ENCODE peak calls at places on chromosomes 3 and 15, in seven cellular contexts. V is bronchial epithelial cell; P is choroid plexus epithelial cell; O is A673; S is fibroblast of the aortic adventitia; B is CD8-positive, alpha-beta T cell; G is HepG2. I is an unnamed sample.

GRCh38 chr3:79515072-79515471 is 252.7 kb downstream of the ROBO1 start:
- DNase-seq in V (no peak), P (peak), O (peak), S (peak), B (no peak), G (no peak), I (peak)

GRCh38 chr3:142445816-142446254 is 2.0 kb downstream of the XRN1 start:
- DNase-seq in V (no peak), P (peak), O (no peak), S (peak), B (no peak), G (peak), I (peak)

GRCh38 chr15:40925495-40925862 is 3.7 kb upstream of the DLL4 start:
- DNase-seq in V (no peak), P (no peak), O (no peak), S (no peak), B (no peak), G (no peak), I (no peak)

GRCh38 chr3:104521606-104522336 is 844.9 kb upstream of the ALCAM start:
- DNase-seq in V (peak), P (no peak), O (no peak), S (no peak), B (no peak), G (no peak), I (no peak)

GRCh38 chr3:194326192-194327029 is 24.7 kb downstream of the CPN2 start:
- DNase-seq in V (no peak), P (no peak), O (no peak), S (peak), B (no peak), G (no peak), I (peak)

GRCh38 chr15:92384391-92384790 is 9.3 kb upstream of the ST8SIA2 start:
- DNase-seq in V (no peak), P (no peak), O (no peak), S (no peak), B (no peak), G (no peak), I (no peak)

GRCh38 chr3:125443923-125444322 is 68.8 kb upstream of the ZNF148 start:
- DNase-seq in V (peak), P (peak), O (peak), S (peak), B (no peak), G (no peak), I (peak)

GRCh38 chr3:53196575-53197407 is 35.8 kb downstream of the PRKCD start:
- DNase-seq in V (peak), P (peak), O (peak), S (peak), B (no peak), G (peak), I (peak)

GRCh38 chr15:41561777-41562145 is 2.7 kb downstream of the TYRO3 start:
- DNase-seq in V (no peak), P (peak), O (peak), S (peak), B (no peak), G (no peak), I (peak)

GRCh38 chr3:45134758-45135521 is 11.2 kb downstream of the CDCP1 start:
- DNase-seq in V (no peak), P (peak), O (no peak), S (peak), B (no peak), G (no peak), I (peak)

GRCh38 chr3:107429330-107430181 is 52.3 kb downstream of the CCDC54 start:
- DNase-seq in V (peak), P (peak), O (peak), S (peak), B (peak), G (peak), I (peak)

GRCh38 chr3:188890572-188891270 is 281.1 kb upstream of the TPRG1 start:
- DNase-seq in V (peak), P (peak), O (peak), S (peak), B (no peak), G (no peak), I (peak)

GRCh38 chr15:76199106-76200082 is 111.9 kb downstream of the ETFA start:
- DNase-seq in V (peak), P (peak), O (no peak), S (peak), B (no peak), G (no peak), I (peak)

GRCh38 chr3:49722896-49723295 is 855 bp downstream of the GMPPB start:
- DNase-seq in V (no peak), P (no peak), O (no peak), S (no peak), B (no peak), G (no peak), I (no peak)

GRCh38 chr3:99108508-99108907 is 207.0 kb upstream of the DCBLD2 start:
- DNase-seq in V (peak), P (peak), O (peak), S (peak), B (no peak), G (no peak), I (peak)

GRCh38 chr3:178439504-178439903 is 96.7 kb upstream of the KCNMB2 start:
- DNase-seq in V (peak), P (peak), O (no peak), S (peak), B (no peak), G (no peak), I (peak)

GRCh38 chr3:69787436-69788168 is 48.3 kb downstream of the MITF start:
- DNase-seq in V (peak), P (peak), O (no peak), S (peak), B (no peak), G (no peak), I (peak)

GRCh38 chr3:171458056-171458856 is 1.9 kb downstream of the TNIK start:
- DNase-seq in V (no peak), P (no peak), O (no peak), S (peak), B (peak), G (no peak), I (no peak)

GRCh38 chr15:43151688-43152087 is 18.3 kb downstream of the TMEM62 start:
- DNase-seq in V (no peak), P (no peak), O (no peak), S (no peak), B (no peak), G (no peak), I (no peak)

GRCh38 chr3:34174740-34175139 is 376.3 kb downstream of the PDCD6IP start:
- DNase-seq in V (no peak), P (peak), O (peak), S (no peak), B (no peak), G (no peak), I (no peak)

GRCh38 chr3:33277193-33277882 is at the start of gene FBXL2:
- DNase-seq in V (peak), P (peak), O (peak), S (peak), B (no peak), G (peak), I (peak)

GRCh38 chr3:189914799-189915198 is 205.9 kb downstream of the P3H2 start:
- DNase-seq in V (peak), P (peak), O (peak), S (peak), B (no peak), G (no peak), I (peak)

GRCh38 chr15:68352401-68353062 is 75.0 kb downstream of the FEM1B start:
- DNase-seq in V (peak), P (peak), O (peak), S (peak), B (peak), G (no peak), I (peak)

GRCh38 chr3:13550257-13550693 is 1.4 kb downstream of the FBLN2 start:
- DNase-seq in V (no peak), P (no peak), O (no peak), S (no peak), B (no peak), G (no peak), I (no peak)

GRCh38 chr3:150407818-150408231 is 273 bp upstream of the TSC22D2 start:
- DNase-seq in V (peak), P (peak), O (no peak), S (no peak), B (peak), G (no peak), I (no peak)

GRCh38 chr3:11641683-11642407 is 1.9 kb downstream of the VGLL4 start:
- DNase-seq in V (peak), P (peak), O (peak), S (peak), B (no peak), G (no peak), I (peak)

GRCh38 chr3:142999881-143000280 is 1.5 kb upstream of the U2SURP start:
- DNase-seq in V (no peak), P (no peak), O (no peak), S (peak), B (no peak), G (no peak), I (peak)

GRCh38 chr3:185807455-185808068 is 17.3 kb downstream of the IGF2BP2 start:
- DNase-seq in V (peak), P (peak), O (peak), S (peak), B (no peak), G (no peak), I (peak)

GRCh38 chr3:64352596-64352989 is 127.3 kb upstream of the PRICKLE2 start:
- DNase-seq in V (no peak), P (no peak), O (no peak), S (peak), B (no peak), G (no peak), I (no peak)

GRCh38 chr15:96107922-96108321 is 222.6 kb upstream of the NR2F2 start:
- DNase-seq in V (no peak), P (peak), O (no peak), S (peak), B (no peak), G (no peak), I (peak)

GRCh38 chr15:44325568-44325967 is 37.0 kb downstream of the GOLM2 start:
- DNase-seq in V (no peak), P (no peak), O (no peak), S (no peak), B (no peak), G (no peak), I (no peak)

GRCh38 chr3:186757686-186758220 is 25.6 kb upstream of the EIF4A2 start:
- DNase-seq in V (no peak), P (no peak), O (no peak), S (no peak), B (no peak), G (no peak), I (no peak)

GRCh38 chr15:33113666-33114483 is 80.6 kb downstream of the FMN1 start:
- DNase-seq in V (peak), P (no peak), O (no peak), S (no peak), B (no peak), G (no peak), I (no peak)

GRCh38 chr15:31381801-31382692 is 55.4 kb downstream of the KLF13 start:
- DNase-seq in V (no peak), P (no peak), O (no peak), S (no peak), B (no peak), G (no peak), I (no peak)

GRCh38 chr3:62277470-62277869 is 95.9 kb downstream of the FEZF2 start:
- DNase-seq in V (no peak), P (no peak), O (no peak), S (peak), B (no peak), G (no peak), I (no peak)

GRCh38 chr3:148464246-148464645 is 233.5 kb upstream of the AGTR1 start:
- DNase-seq in V (no peak), P (peak), O (no peak), S (peak), B (no peak), G (no peak), I (peak)

GRCh38 chr15:98164986-98165385 is 204.5 kb downstream of the ARRDC4 start:
- DNase-seq in V (no peak), P (no peak), O (no peak), S (no peak), B (no peak), G (no peak), I (no peak)

GRCh38 chr15:98164573-98164972 is 204.1 kb downstream of the ARRDC4 start:
- DNase-seq in V (peak), P (no peak), O (no peak), S (peak), B (no peak), G (no peak), I (no peak)

GRCh38 chr15:98160236-98160635 is 199.7 kb downstream of the ARRDC4 start:
- DNase-seq in V (no peak), P (no peak), O (peak), S (no peak), B (no peak), G (no peak), I (no peak)

GRCh38 chr15:98163319-98164030 is 203.0 kb downstream of the ARRDC4 start:
- DNase-seq in V (no peak), P (no peak), O (no peak), S (no peak), B (no peak), G (no peak), I (no peak)
- TF ChIP-seq CTCF in V (no peak), P (no peak), O (no peak), S (no peak), B (no peak), G (no peak), I (no peak)

GRCh38 chr15:70629735-70630273 is 133.6 kb downstream of the UACA start:
- DNase-seq in V (no peak), P (no peak), O (no peak), S (no peak), B (no peak), G (no peak), I (no peak)

GRCh38 chr15:70627322-70627721 is 136.0 kb downstream of the UACA start:
- DNase-seq in V (no peak), P (no peak), O (no peak), S (no peak), B (no peak), G (no peak), I (no peak)

GRCh38 chr15:70628542-70628941 is 134.8 kb downstream of the UACA start:
- DNase-seq in V (no peak), P (no peak), O (no peak), S (no peak), B (no peak), G (no peak), I (no peak)

GRCh38 chr15:70625438-70625837 is 137.9 kb downstream of the UACA start:
- DNase-seq in V (no peak), P (no peak), O (no peak), S (no peak), B (no peak), G (no peak), I (no peak)

DNA sequence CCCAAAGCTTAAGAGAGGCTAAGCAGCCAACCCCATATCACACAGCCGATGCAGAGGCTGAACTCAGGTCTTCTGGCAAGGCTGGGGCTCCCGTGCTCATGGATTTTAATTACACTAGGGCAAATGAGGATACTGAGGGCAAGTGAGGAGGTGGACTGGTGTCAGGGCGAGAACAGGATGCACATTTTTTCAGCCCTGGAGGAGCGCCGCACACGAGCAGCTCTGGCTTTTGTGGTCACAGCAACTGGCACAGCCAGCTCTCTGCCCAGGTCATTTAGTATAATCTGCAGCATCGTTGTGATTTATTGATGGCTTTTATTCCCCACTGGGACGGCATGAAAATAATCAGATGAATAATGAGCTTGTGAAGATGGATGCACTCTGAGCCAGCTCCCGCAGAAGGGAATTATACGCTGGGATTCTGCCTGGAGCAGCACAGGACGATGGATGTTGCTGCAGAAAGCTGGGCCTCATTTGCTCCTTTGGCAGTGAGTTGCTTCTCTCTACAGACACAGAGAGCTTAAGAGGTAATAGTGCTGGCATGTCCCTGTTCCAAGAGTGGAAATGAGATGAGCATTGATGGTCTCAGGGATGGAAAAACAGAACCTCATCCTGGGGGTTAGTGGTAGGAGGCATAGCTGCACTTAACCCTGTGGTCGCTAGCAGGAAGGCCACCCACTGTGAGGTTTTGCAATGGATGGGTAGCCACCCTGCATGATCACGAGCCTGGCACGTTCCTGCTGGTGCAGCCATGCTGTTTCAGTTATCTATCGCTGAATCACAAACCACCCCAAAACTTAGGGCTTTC is 135.4 kb downstream of the UACA start:
- DNase-seq in V (no peak), P (peak), O (peak), S (peak), B (no peak), G (no peak), I (peak)
- H3K4me3 ChIP-seq in V (no peak), P (no peak), O (no peak), S (no peak), B (no peak), G (no peak), I (no peak)

DNA sequence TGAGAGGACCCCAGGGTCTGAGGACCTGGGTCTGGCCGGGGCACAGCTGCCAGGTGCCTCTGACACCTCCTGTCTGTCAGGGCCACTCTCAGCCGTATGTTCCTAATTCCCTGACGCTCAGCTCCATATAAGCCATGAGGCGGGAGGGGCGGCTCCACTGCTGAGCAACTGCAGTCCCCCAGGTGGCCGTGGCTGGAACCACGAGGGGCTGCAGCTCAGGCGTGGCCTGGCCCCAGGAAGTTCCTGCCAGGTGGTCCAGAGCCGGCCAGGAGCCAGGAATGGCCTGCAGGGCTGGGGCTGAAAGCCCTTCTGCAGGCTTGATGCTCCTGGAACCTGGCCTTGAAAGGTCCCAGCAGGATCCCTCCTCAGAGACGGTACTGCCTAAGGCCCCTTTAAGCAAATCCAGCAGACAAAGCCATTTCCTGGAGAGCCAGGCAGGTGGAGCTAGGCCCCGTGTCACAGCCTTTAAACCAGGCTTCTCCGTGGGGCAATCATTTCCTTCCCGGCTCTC is 118.0 kb downstream of the CHSY1 start:
- DNase-seq in V (no peak), P (no peak), O (no peak), S (no peak), B (no peak), G (no peak), I (no peak)
- TF ChIP-seq CTCF in V (no peak), P (no peak), O (no peak), S (no peak), B (no peak), G (no peak), I (no peak)

GRCh38 chr3:144032531-144033234 is 61.1 kb downstream of the DIPK2A start:
- DNase-seq in V (no peak), P (no peak), O (no peak), S (peak), B (no peak), G (no peak), I (no peak)

GRCh38 chr3:144033235-144033579 is 61.6 kb downstream of the DIPK2A start:
- DNase-seq in V (no peak), P (no peak), O (peak), S (peak), B (no peak), G (no peak), I (no peak)

GRCh38 chr3:144031938-144032337 is 60.3 kb downstream of the DIPK2A start:
- DNase-seq in V (peak), P (no peak), O (peak), S (peak), B (no peak), G (no peak), I (peak)

GRCh38 chr3:144034715-144035114 is 63.1 kb downstream of the DIPK2A start:
- DNase-seq in V (no peak), P (no peak), O (no peak), S (no peak), B (no peak), G (no peak), I (no peak)

DNA sequence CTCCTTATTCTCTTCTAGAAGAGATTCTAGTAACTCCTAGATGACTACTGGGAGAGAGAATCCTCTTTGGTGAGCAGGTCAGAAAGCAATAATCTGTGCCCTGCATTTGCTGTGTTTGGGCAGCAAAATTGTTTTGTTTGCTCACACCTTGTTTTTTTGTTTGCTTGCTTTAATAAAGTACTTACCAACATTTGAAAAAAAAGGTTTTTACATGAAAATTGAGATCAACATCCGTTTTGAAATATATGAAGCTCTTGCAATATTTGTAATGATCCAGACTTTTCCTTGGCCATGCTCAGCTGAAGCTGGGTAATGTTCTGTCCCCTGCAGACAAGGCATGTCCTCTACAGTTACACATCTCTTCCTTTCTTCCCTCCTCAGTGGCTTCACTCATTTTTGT is 62.2 kb downstream of the DIPK2A start:
- DNase-seq in V (no peak), P (no peak), O (no peak), S (no peak), B (no peak), G (no peak), I (no peak)
- H3K4me3 ChIP-seq in V (no peak), P (no peak), O (no peak), S (no peak), B (no peak), G (no peak), I (no peak)

DNA sequence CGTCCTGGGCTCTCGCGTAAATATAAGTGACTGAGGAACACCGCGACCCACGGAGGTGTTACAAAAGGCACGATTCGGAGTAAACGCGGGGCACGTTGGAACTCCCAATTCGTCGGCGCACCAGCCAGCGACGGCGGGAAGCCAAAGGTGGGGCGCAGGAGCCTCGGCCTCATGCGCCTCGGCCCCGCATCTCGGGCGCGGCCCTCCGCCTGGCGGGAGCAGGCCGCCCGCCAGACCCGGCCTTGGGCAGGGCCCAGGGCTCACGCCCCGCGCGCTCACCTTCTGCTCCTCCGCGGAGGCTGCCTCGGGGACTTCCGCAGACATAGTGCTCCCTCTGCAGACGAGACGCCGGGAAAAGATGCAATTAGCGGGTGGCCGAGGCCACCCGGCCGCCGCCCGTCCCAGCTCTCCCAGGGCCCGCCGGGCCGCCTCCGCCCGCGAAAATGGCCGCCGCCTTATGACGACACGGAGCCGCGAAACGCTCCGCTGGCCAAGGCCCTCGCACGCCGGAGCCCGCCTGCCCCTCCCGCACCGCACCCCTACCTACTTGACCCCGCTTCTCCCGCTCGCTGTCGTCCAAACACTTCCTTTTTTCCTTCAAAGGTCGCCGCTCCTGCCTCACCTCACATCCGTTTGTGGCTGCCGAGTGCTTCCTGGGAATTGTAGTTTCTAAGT is at the start of gene ARPP19:
- DNase-seq in V (peak), P (peak), O (peak), S (peak), B (peak), G (peak), I (peak)
- TF ChIP-seq CTCF in V (peak), P (no peak), O (no peak), S (no peak), B (no peak), G (no peak), I (no peak)

GRCh38 chr15:26772588-26773484 is at the start of gene GABRB3:
- DNase-seq in V (no peak), P (peak), O (no peak), S (no peak), B (no peak), G (no peak), I (no peak)
- H3K4me3 ChIP-seq in V (peak), P (no peak), O (no peak), S (peak), B (no peak), G (no peak), I (peak)

I was measured in astrocyte.